ENCODE peak calls at places on chromosomes 13 and 19, in five cellular contexts. T is progenitor cell of endocrine pancreas; H is iris pigment epithelial cell; Y is stimulated activated CD4-positive, alpha-beta T cell treated with anti-CD3 and anti-CD28 coated beads, Interleukin-4, amount 100 ng/mL, for 48 hours; N is activated T-helper 1 cell treated with anti-CD3 and anti-CD28 coated beads, Interleukin-12 subunit alpha, Interleukin-12 subunit beta, Interleukin-2, Interleukin-4 antibody, amounts not matched to agents 30 ng/mL and 10 ng/mL and 1 ng/mL, durations not matched to agents 14 hours and 24 hours and 36 hours. G is an unnamed sample.
A peak's percentile ranks its signal among the peaks of the same experiment; 100 is the strongest.

GRCh38 chr19:4009990-4010807 is 2.7 kb downstream of the PIAS4 start:
- DNase-seq in T (no peak), H (peak; percentile 50), Y (no peak), N (no peak), G (no peak)

GRCh38 chr13:107348931-107349330 is 781.0 kb upstream of the ARGLU1 start:
- DNase-seq in T (no peak), H (peak; percentile 78), Y (no peak), N (no peak), G (peak; percentile 21)

GRCh38 chr19:45079063-45079910 is at the start of gene GEMIN7:
- DNase-seq in T (peak; percentile 79), H (peak; percentile 75), Y (peak; percentile 77), N (peak; percentile 76), G (peak; percentile 77)

GRCh38 chr19:33214621-33215020 is 11.0 kb downstream of the SLC7A10 start:
- DNase-seq in T (no peak), H (peak; percentile 58), Y (no peak), N (no peak), G (no peak)

GRCh38 chr13:73372691-73373627 is 314.2 kb downstream of the KLF5 start:
- DNase-seq in T (no peak), H (no peak), Y (no peak), N (no peak), G (no peak)

GRCh38 chr13:70173236-70173959 is 65.1 kb upstream of the KLHL1 start:
- DNase-seq in T (no peak), H (peak; percentile 39), Y (no peak), N (no peak), G (no peak)

GRCh38 chr19:54339646-54340358 is 840 bp upstream of the LILRA4 start:
- DNase-seq in T (no peak), H (no peak), Y (no peak), N (no peak), G (no peak)

GRCh38 chr19:7152568-7152967 is 83.1 kb downstream of the ZNF557 start:
- DNase-seq in T (no peak), H (no peak), Y (no peak), N (no peak), G (no peak)

GRCh38 chr13:60066206-60066605 is 97.5 kb downstream of the DIAPH3 start:
- DNase-seq in T (no peak), H (no peak), Y (no peak), N (no peak), G (peak; percentile 1)

GRCh38 chr13:47147784-47148062 is 250.9 kb upstream of the HTR2A start:
- DNase-seq in T (no peak), H (no peak), Y (no peak), N (no peak), G (no peak)

GRCh38 chr13:52459668-52460067 is 4.4 kb downstream of the CKAP2 start:
- DNase-seq in T (no peak), H (peak; percentile 86), Y (no peak), N (no peak), G (peak; percentile 25)

GRCh38 chr13:99746857-99747710 is 224.5 kb downstream of the ZIC5 start:
- DNase-seq in T (no peak), H (no peak), Y (no peak), N (no peak), G (no peak)

GRCh38 chr13:93361703-93362102 is 135.1 kb downstream of the GPC6 start:
- DNase-seq in T (no peak), H (no peak), Y (no peak), N (no peak), G (no peak)

GRCh38 chr19:41192574-41193419 is at the start of gene CYP2S1:
- DNase-seq in T (peak; percentile 52), H (peak; percentile 28), Y (peak; percentile 9), N (peak; percentile 17), G (peak; percentile 86)

GRCh38 chr13:91946498-91947070 is 548.2 kb downstream of the GPC5 start:
- DNase-seq in T (no peak), H (peak; percentile 8), Y (no peak), N (no peak), G (peak; percentile 1)

GRCh38 chr19:49339364-49340068 is 4.3 kb downstream of the CD37 start:
- DNase-seq in T (peak; percentile 44), H (peak; percentile 95), Y (no peak), N (no peak), G (peak; percentile 97)

GRCh38 chr19:46529622-46530451 is 34.2 kb upstream of the PNMA8B start:
- DNase-seq in T (peak; percentile 50), H (peak; percentile 45), Y (peak; percentile 61), N (peak; percentile 60), G (peak; percentile 74)

GRCh38 chr13:85619321-85619720 is 179.9 kb downstream of the SLITRK6 start:
- DNase-seq in T (no peak), H (no peak), Y (no peak), N (no peak), G (no peak)

GRCh38 chr13:112962396-112962795 is 6.6 kb upstream of the MCF2L start:
- DNase-seq in T (no peak), H (no peak), Y (no peak), N (no peak), G (no peak)

GRCh38 chr19:5014941-5015340 is 46.0 kb downstream of the KDM4B start:
- DNase-seq in T (no peak), H (no peak), Y (no peak), N (no peak), G (no peak)

GRCh38 chr19:38837656-38838121 is 6.1 kb upstream of the ECH1 start:
- DNase-seq in T (no peak), H (peak; percentile 27), Y (no peak), N (no peak), G (peak; percentile 85)

GRCh38 chr19:30690935-30691505 is 318.8 kb downstream of the ZNF536 start:
- DNase-seq in T (no peak), H (no peak), Y (no peak), N (no peak), G (no peak)

GRCh38 chr19:4979211-4979807 is 10.4 kb downstream of the KDM4B start:
- DNase-seq in T (no peak), H (no peak), Y (no peak), N (no peak), G (no peak)

GRCh38 chr19:49887653-49888477 is 8.8 kb downstream of the IL4I1 start:
- DNase-seq in T (no peak), H (no peak), Y (no peak), N (no peak), G (no peak)

GRCh38 chr13:112672651-112673284 is 17.1 kb upstream of the ATP11A start:
- DNase-seq in T (no peak), H (no peak), Y (no peak), N (no peak), G (no peak)

GRCh38 chr13:94703271-94703670 is 9.1 kb downstream of the SOX21 start:
- DNase-seq in T (no peak), H (no peak), Y (no peak), N (no peak), G (no peak)

GRCh38 chr19:42288881-42289555 is 12.9 kb upstream of the PRR19 start:
- DNase-seq in T (no peak), H (no peak), Y (no peak), N (no peak), G (no peak)

GRCh38 chr13:29081036-29081435 is 260.9 kb downstream of the MTUS2 start:
- DNase-seq in T (no peak), H (no peak), Y (no peak), N (no peak), G (no peak)

GRCh38 chr13:28582225-28582891 is 76.6 kb upstream of the POMP start:
- DNase-seq in T (no peak), H (peak; percentile 39), Y (no peak), N (no peak), G (no peak)

G was measured in Caki2.